ENCODE peak calls at places on chromosomes 13 and 19, in five cellular contexts. V is activated CD4-positive, alpha-beta T cell treated with anti-CD3 and anti-CD28 coated beads, Interleukin-2, amount 50 U/mL, for 1 hour; G is mucosa of gallbladder; U is foreskin fibroblast; J is amniotic stem cell. Y is an unnamed sample.

GRCh38 chr13:114194853-114195252 is 15.8 kb downstream of the CFAP97D2 start:
- DNase-seq in V (no peak), G (no peak), U (no peak), J (no peak), Y (no peak)

GRCh38 chr19:2171349-2172145 is 7.8 kb downstream of the DOT1L start:
- DNase-seq in V (peak), G (peak), U (no peak), J (no peak), Y (no peak)

GRCh38 chr13:75505327-75505726 is 23.4 kb upstream of the TBC1D4 start:
- DNase-seq in V (no peak), G (no peak), U (no peak), J (no peak), Y (no peak)

GRCh38 chr19:7926727-7927604 is 1.0 kb upstream of the CTXN1 start:
- DNase-seq in V (no peak), G (no peak), U (no peak), J (no peak), Y (peak)

GRCh38 chr19:37770985-37771384 is 8.4 kb downstream of the ZNF573 start:
- DNase-seq in V (no peak), G (no peak), U (no peak), J (no peak), Y (no peak)

GRCh38 chr19:41541990-41542584 is 33.9 kb upstream of the CEACAM21 start:
- DNase-seq in V (peak), G (peak), U (peak), J (no peak), Y (peak)

GRCh38 chr13:44300895-44301638 is 72.6 kb upstream of the SERP2 start:
- DNase-seq in V (no peak), G (peak), U (peak), J (peak), Y (peak)

GRCh38 chr13:102195566-102196462 is 206.0 kb downstream of the FGF14 start:
- DNase-seq in V (no peak), G (no peak), U (peak), J (no peak), Y (no peak)

GRCh38 chr19:6686628-6686975 is 16.6 kb upstream of the TNFSF14 start:
- DNase-seq in V (no peak), G (no peak), U (no peak), J (no peak), Y (no peak)

GRCh38 chr13:41668130-41668757 is 210.9 kb downstream of the RGCC start:
- DNase-seq in V (no peak), G (peak), U (peak), J (peak), Y (peak)

GRCh38 chr19:1469936-1470863 is 8.8 kb downstream of the C19orf25 start:
- DNase-seq in V (peak), G (no peak), U (peak), J (no peak), Y (no peak)

GRCh38 chr13:73673931-73674330 is 460.3 kb downstream of the KLF12 start:
- DNase-seq in V (no peak), G (no peak), U (no peak), J (no peak), Y (no peak)

GRCh38 chr19:10981496-10981895 is 20.7 kb downstream of the SMARCA4 start:
- DNase-seq in V (no peak), G (no peak), U (peak), J (no peak), Y (peak)

GRCh38 chr13:99063952-99064351 is 86.1 kb upstream of the DOCK9 start:
- DNase-seq in V (no peak), G (no peak), U (peak), J (no peak), Y (no peak)

GRCh38 chr19:43789029-43789428 is 8.3 kb upstream of the KCNN4 start:
- DNase-seq in V (no peak), G (no peak), U (peak), J (peak), Y (no peak)

GRCh38 chr19:36142046-36142445 is 2.2 kb downstream of the CAPNS1 start:
- DNase-seq in V (no peak), G (no peak), U (no peak), J (no peak), Y (no peak)

GRCh38 chr13:99326012-99326411 is 18.8 kb upstream of the GPR183 start:
- DNase-seq in V (no peak), G (no peak), U (no peak), J (no peak), Y (no peak)

GRCh38 chr13:106630162-106630561 is 62.2 kb upstream of the ARGLU1 start:
- DNase-seq in V (no peak), G (no peak), U (no peak), J (no peak), Y (no peak)

GRCh38 chr19:43700368-43701015 is 15.4 kb upstream of the IRGC start:
- DNase-seq in V (no peak), G (peak), U (peak), J (peak), Y (peak)

GRCh38 chr13:80363890-80364503 is 23.1 kb upstream of the SPRY2 start:
- DNase-seq in V (no peak), G (no peak), U (peak), J (peak), Y (no peak)

GRCh38 chr19:39428309-39429112 is 7.2 kb downstream of the RPS16 start:
- DNase-seq in V (no peak), G (peak), U (peak), J (peak), Y (peak)

GRCh38 chr13:29922896-29923295 is 72.5 kb upstream of the UBL3 start:
- DNase-seq in V (no peak), G (no peak), U (peak), J (no peak), Y (peak)

GRCh38 chr13:110340812-110341444 is 33.8 kb downstream of the COL4A2 start:
- DNase-seq in V (peak), G (peak), U (peak), J (no peak), Y (no peak)

GRCh38 chr13:30859326-30859725 is 46.7 kb upstream of the MEDAG start:
- DNase-seq in V (no peak), G (no peak), U (peak), J (no peak), Y (no peak)

GRCh38 chr13:67048084-67048792 is 181.9 kb downstream of the PCDH9 start:
- DNase-seq in V (no peak), G (no peak), U (peak), J (no peak), Y (no peak)

GRCh38 chr13:86383151-86383550 is 583.9 kb upstream of the SLITRK6 start:
- DNase-seq in V (no peak), G (no peak), U (no peak), J (no peak), Y (no peak)

GRCh38 chr19:6498294-6499036 is 3.6 kb downstream of the TUBB4A start:
- DNase-seq in V (no peak), G (no peak), U (no peak), J (no peak), Y (no peak)

GRCh38 chr19:54114340-54114826 is 1.1 kb downstream of the TFPT start:
- DNase-seq in V (peak), G (peak), U (peak), J (no peak), Y (peak)

GRCh38 chr13:32940601-32941000 is 75.6 kb upstream of the KL start:
- DNase-seq in V (no peak), G (peak), U (peak), J (no peak), Y (peak)

GRCh38 chr19:2034729-2035589 is 16.1 kb downstream of the MKNK2 start:
- DNase-seq in V (peak), G (peak), U (peak), J (no peak), Y (no peak)

GRCh38 chr13:35988648-35989081 is 142.5 kb downstream of the DCLK1 start:
- DNase-seq in V (no peak), G (no peak), U (peak), J (no peak), Y (no peak)

GRCh38 chr13:99002191-99002710 is 24.4 kb upstream of the DOCK9 start:
- DNase-seq in V (no peak), G (no peak), U (no peak), J (no peak), Y (no peak)

GRCh38 chr19:45470147-45471081 is 2.6 kb downstream of the FOSB start:
- DNase-seq in V (peak), G (no peak), U (peak), J (no peak), Y (peak)

GRCh38 chr19:55383789-55384575 is at the start of gene TMEM238:
- DNase-seq in V (peak), G (peak), U (peak), J (peak), Y (peak)